ENCODE peak calls at places on chromosome 3, in nine cellular contexts. W is HepG2, J is uterus, Z is ovary, Y is esophagus muscularis mucosa, R is A549, M is breast epithelium, X is body of pancreas, T is GM12891. L is an unnamed sample.

GRCh38 chr3:105829879-105830622 is 38.8 kb downstream of the CBLB start:
- DNase-seq in R (no peak), W (no peak), Y (no peak), J (no peak), Z (no peak), M (no peak), X (no peak), T (no peak), L (no peak)

GRCh38 chr3:41159581-41160189 is 39.6 kb upstream of the CTNNB1 start:
- DNase-seq in Z (no peak), R (no peak), W (no peak), M (no peak), X (no peak), Y (no peak), T (no peak), J (no peak), L (no peak)

GRCh38 chr3:133703915-133704314 is 42.2 kb upstream of the TOPBP1 start:
- DNase-seq in Y (no peak), X (no peak), T (no peak), J (no peak), Z (no peak), R (no peak), M (no peak), W (peak), L (no peak)

GRCh38 chr3:156299569-156299968 is 179.2 kb downstream of the KCNAB1 start:
- DNase-seq in R (no peak), T (no peak), J (no peak), X (no peak), Z (no peak), W (no peak), Y (no peak), M (no peak), L (no peak)

GRCh38 chr3:172675371-172676193 is 35.3 kb downstream of the NCEH1 start:
- DNase-seq in W (peak), M (no peak), T (no peak), J (no peak), X (no peak), Z (no peak), Y (no peak), R (no peak), L (no peak)

GRCh38 chr3:150384517-150385212 is 23.4 kb upstream of the TSC22D2 start:
- DNase-seq in W (peak), J (no peak), X (peak), T (no peak), Z (no peak), Y (no peak), R (no peak), M (no peak), L (no peak)

GRCh38 chr3:121758727-121759450 is 9.3 kb upstream of the GOLGB1 start:
- DNase-seq in Z (no peak), Y (no peak), X (no peak), T (no peak), W (no peak), M (no peak), R (no peak), J (no peak), L (no peak)

GRCh38 chr3:133722935-133723334 is 23.3 kb upstream of the TF start:
- DNase-seq in R (no peak), W (no peak), Y (no peak), X (no peak), J (no peak), T (no peak), Z (no peak), M (no peak), L (no peak)

GRCh38 chr3:23283625-23284024 is 80.5 kb downstream of the UBE2E2 start:
- DNase-seq in J (no peak), R (no peak), W (no peak), Y (no peak), X (no peak), M (no peak), Z (no peak), T (no peak), L (no peak)

GRCh38 chr3:16978234-16978920 is 93.6 kb downstream of the PLCL2 start:
- DNase-seq in Y (no peak), W (no peak), X (no peak), T (no peak), M (no peak), R (no peak), J (no peak), Z (no peak), L (no peak)

GRCh38 chr3:48301814-48302194 is 31.7 kb downstream of the SPINK8 start:
- DNase-seq in T (peak), X (peak), R (peak), W (peak), Z (peak), Y (no peak), M (peak), J (no peak), L (peak)

GRCh38 chr3:60294181-60294580 is 957.1 kb downstream of the FHIT start:
- DNase-seq in X (no peak), J (no peak), M (no peak), Z (no peak), R (no peak), T (no peak), Y (no peak), W (no peak), L (no peak)

GRCh38 chr3:16124636-16125035 is 49.8 kb upstream of the GALNT15 start:
- DNase-seq in T (no peak), Y (no peak), R (no peak), W (no peak), M (no peak), J (no peak), Z (no peak), X (no peak), L (peak)

GRCh38 chr3:197520311-197521276 is 35.2 kb downstream of the BDH1 start:
- DNase-seq in J (no peak), Z (no peak), Y (no peak), X (peak), M (no peak), R (peak), T (no peak), W (peak), L (peak)

GRCh38 chr3:169604568-169604967 is 58.9 kb downstream of the MECOM start:
- DNase-seq in X (no peak), T (no peak), R (no peak), Z (no peak), J (no peak), M (no peak), Y (no peak), W (no peak), L (no peak)

GRCh38 chr3:52532517-52532837 is 1.2 kb downstream of the NT5DC2 start:
- DNase-seq in T (peak), Z (peak), Y (no peak), R (no peak), M (no peak), X (peak), J (peak), W (peak), L (peak)

GRCh38 chr3:157667493-157667892 is 164.3 kb upstream of the VEPH1 start:
- DNase-seq in Y (no peak), J (no peak), Z (no peak), M (no peak), X (no peak), R (no peak), W (no peak), T (no peak), L (no peak)

GRCh38 chr3:192802957-192803899 is 75.9 kb upstream of the FGF12 start:
- DNase-seq in R (peak), J (no peak), W (peak), M (no peak), Z (no peak), T (no peak), Y (no peak), X (no peak), L (no peak)

GRCh38 chr3:171561601-171562323 is 101.6 kb upstream of the TNIK start:
- DNase-seq in R (no peak), Z (no peak), X (no peak), W (no peak), Y (no peak), M (no peak), J (no peak), T (no peak), L (no peak)

GRCh38 chr3:194577985-194578905 is 55.0 kb downstream of the TMEM44 start:
- DNase-seq in X (peak), W (peak), Y (no peak), M (no peak), R (peak), J (no peak), Z (no peak), T (no peak), L (peak)

GRCh38 chr3:114451561-114452018 is 157.8 kb downstream of the TIGIT start:
- DNase-seq in M (peak), Y (no peak), Z (peak), R (no peak), X (peak), J (no peak), T (no peak), W (peak), L (no peak)

GRCh38 chr3:13712682-13713180 is 163.8 kb downstream of the FBLN2 start:
- DNase-seq in Z (no peak), X (no peak), R (no peak), Y (peak), J (peak), M (peak), T (no peak), W (no peak), L (no peak)

GRCh38 chr3:148884261-148884660 is 19.2 kb downstream of the CPA3 start:
- DNase-seq in T (no peak), M (no peak), W (no peak), Z (no peak), R (no peak), X (no peak), J (no peak), Y (no peak), L (no peak)

GRCh38 chr3:196969001-196969659 is 497 bp upstream of the PIGZ start:
- DNase-seq in Z (no peak), J (no peak), Y (no peak), T (peak), R (no peak), X (no peak), M (no peak), W (no peak), L (peak)

GRCh38 chr3:114333180-114333922 is 39.5 kb downstream of the TIGIT start:
- DNase-seq in M (no peak), W (no peak), Z (no peak), R (no peak), Y (no peak), T (no peak), X (no peak), J (no peak), L (no peak)

GRCh38 chr3:176741648-176742047 is 455.6 kb downstream of the TBL1XR1 start:
- DNase-seq in R (no peak), T (no peak), W (no peak), X (no peak), J (no peak), Z (no peak), M (no peak), Y (no peak), L (no peak)

GRCh38 chr3:180408654-180409053 is 193.3 kb upstream of the TTC14 start:
- DNase-seq in X (no peak), Z (no peak), T (no peak), Y (no peak), J (no peak), W (no peak), R (no peak), M (no peak), L (no peak)

GRCh38 chr3:156353535-156353934 is 201.4 kb downstream of the SSR3 start:
- DNase-seq in Z (no peak), M (no peak), J (no peak), X (no peak), T (no peak), W (no peak), R (no peak), Y (no peak), L (peak)

GRCh38 chr3:106206165-106206564 is 337.4 kb upstream of the CBLB start:
- DNase-seq in R (no peak), T (peak), Y (no peak), Z (no peak), X (no peak), W (no peak), M (no peak), J (no peak), L (no peak)

GRCh38 chr3:132242095-132242494 is 75.1 kb upstream of the ACP3 start:
- DNase-seq in Z (no peak), Y (no peak), T (no peak), W (no peak), X (no peak), J (no peak), R (no peak), M (no peak), L (no peak)

GRCh38 chr3:32797776-32798175 is 20.0 kb upstream of the TRIM71 start:
- DNase-seq in T (no peak), X (no peak), R (no peak), Z (no peak), W (no peak), J (no peak), Y (no peak), M (no peak), L (no peak)

GRCh38 chr3:86988235-86988634 is 2.7 kb downstream of the VGLL3 start:
- DNase-seq in Y (no peak), T (no peak), J (no peak), Z (no peak), M (no peak), X (no peak), W (no peak), R (no peak), L (no peak)

GRCh38 chr3:138912237-138912636 is 34.7 kb downstream of the FOXL2 start:
- DNase-seq in M (no peak), Y (no peak), W (no peak), J (no peak), X (no peak), Z (no peak), T (no peak), R (no peak), L (no peak)

GRCh38 chr3:12969487-12969886 is 103.7 kb downstream of the IQSEC1 start:
- DNase-seq in Y (no peak), M (no peak), T (no peak), W (no peak), R (no peak), Z (no peak), X (no peak), J (no peak), L (no peak)

GRCh38 chr3:184155644-184156521 is 706 bp downstream of the DVL3 start:
- DNase-seq in Y (no peak), W (peak), T (no peak), M (no peak), J (no peak), X (peak), R (no peak), Z (no peak), L (peak)

GRCh38 chr3:184157206-184157605 is 2.0 kb downstream of the DVL3 start:
- DNase-seq in M (no peak), R (no peak), X (no peak), Z (peak), J (no peak), T (no peak), Y (no peak), W (no peak), L (no peak)

GRCh38 chr3:184158394-184158793 is 3.2 kb downstream of the DVL3 start:
- DNase-seq in T (no peak), Z (peak), M (no peak), J (no peak), X (no peak), W (no peak), R (no peak), Y (no peak), L (no peak)

GRCh38 chr3:184156522-184156955 is 1.4 kb downstream of the DVL3 start:
- DNase-seq in M (no peak), J (peak), Y (no peak), Z (peak), W (peak), R (no peak), X (peak), T (no peak), L (peak)

DNA sequence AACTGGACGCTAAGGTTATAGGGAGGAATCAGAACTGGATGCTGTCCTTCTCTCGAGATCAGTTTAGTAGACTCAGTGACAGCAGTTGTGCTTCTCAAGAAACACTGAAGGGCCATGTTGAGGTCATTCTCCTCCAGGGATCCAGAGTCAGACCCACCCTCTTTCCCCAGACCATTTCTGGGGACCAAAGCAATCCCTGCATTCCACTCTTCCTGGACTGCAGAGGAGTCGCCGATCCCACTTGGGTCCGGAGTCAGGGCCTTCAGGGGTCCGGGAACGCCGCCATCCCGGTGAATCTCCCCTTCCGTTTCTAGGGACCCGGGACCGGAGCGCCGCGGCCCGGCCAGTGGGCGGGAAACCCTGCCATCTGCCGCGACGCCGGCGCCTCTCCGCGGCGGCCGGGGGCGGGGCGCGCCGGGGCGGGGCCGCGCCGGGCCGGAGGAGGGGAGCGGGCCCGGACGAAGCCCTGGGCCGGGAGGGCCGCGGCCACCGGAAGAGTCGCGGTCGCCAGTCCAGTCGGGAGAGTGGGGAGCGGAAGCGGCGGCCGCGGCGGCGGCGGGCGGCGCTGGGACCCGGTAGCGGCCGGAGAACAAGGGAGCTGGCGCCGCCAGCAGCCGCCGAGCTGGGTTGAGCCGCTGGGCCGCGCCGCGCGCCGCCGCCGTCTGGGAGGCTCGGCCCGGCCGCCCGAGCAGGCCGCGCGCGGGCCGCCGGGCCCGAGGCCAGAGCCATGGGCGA is at the start of gene DVL3:
- DNase-seq in X (peak), J (peak), Z (peak), M (peak), W (peak), Y (no peak), T (peak), R (peak), L (peak)
- TF ChIP-seq POLR2A in X (peak), J (peak), Z (no peak), M (no peak), W (peak), Y (no peak), T (no peak), R (peak), L (peak)

GRCh38 chr3:141401095-141401494 is 32.8 kb downstream of the ZBTB38 start:
- DNase-seq in Y (no peak), X (no peak), W (no peak), T (no peak), R (no peak), J (no peak), M (no peak), Z (no peak), L (no peak)

GRCh38 chr3:141403576-141403975 is 35.3 kb downstream of the ZBTB38 start:
- DNase-seq in W (no peak), R (no peak), Z (no peak), Y (no peak), X (no peak), J (no peak), M (no peak), T (no peak), L (no peak)

GRCh38 chr3:141399200-141399599 is 30.9 kb downstream of the ZBTB38 start:
- DNase-seq in R (no peak), M (no peak), Y (no peak), J (no peak), W (no peak), Z (no peak), X (no peak), T (no peak), L (no peak)

GRCh38 chr3:141402476-141403171 is 34.3 kb downstream of the ZBTB38 start:
- DNase-seq in Z (peak), T (no peak), Y (no peak), M (peak), X (peak), R (peak), W (peak), J (peak), L (no peak)

GRCh38 chr3:141401584-141402475 is 33.5 kb downstream of the ZBTB38 start:
- DNase-seq in Y (no peak), J (peak), M (no peak), W (no peak), Z (peak), X (peak), R (peak), T (peak), L (peak)
- TF ChIP-seq POLR2A in Y (no peak), J (no peak), M (no peak), W (peak), Z (no peak), X (peak), R (peak), T (no peak), L (peak)

DNA sequence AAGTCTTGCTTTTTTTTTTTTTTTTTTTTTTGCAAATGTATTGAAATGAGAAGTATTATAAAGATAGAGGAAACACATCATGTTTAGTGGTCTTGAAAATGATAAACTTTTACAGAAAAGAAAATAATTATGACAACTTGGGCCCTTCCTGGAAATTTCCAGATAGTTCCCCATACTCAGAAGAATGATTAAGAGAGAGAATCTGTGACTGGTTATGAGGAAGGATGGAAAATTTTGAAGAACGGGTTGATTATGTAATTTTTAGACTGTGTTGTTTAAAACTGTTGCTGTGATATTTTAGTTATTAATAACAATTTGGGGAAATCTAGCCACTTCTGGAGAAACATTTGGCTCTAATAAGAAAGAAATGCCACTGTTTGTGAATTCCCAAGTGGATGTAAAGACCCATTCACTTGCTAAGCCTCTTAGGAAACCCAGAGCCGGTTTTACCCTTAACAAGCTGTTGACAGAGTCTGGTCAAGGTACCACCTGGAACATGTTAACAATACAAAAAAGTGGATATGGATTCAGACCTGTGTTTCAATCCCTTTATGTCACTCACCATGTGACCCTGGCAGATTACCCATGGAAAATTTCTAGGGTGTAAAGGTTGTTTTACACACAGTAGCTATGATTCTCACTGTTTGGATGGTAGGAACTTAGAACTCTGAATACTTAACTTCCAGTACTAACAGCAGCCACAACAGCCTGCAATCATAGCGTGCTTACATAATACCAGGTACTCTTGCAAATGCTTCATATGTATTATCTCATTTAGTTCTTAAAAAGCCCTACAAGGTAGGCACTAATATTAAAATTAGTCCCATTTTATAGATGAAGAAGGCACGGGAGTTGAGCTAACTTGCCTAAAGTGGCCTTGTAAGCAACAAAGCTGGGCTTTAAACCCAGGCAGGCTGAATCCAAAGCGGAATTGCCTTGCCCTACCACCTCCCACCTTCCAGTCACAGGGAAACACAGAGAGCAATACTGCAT is 32.0 kb downstream of the ZBTB38 start:
- DNase-seq in R (no peak), W (peak), Z (no peak), J (no peak), M (no peak), Y (no peak), T (no peak), X (peak), L (no peak)
- TF ChIP-seq POLR2A in R (no peak), W (no peak), Z (peak), J (no peak), M (no peak), Y (no peak), T (no peak), X (peak), L (no peak)

GRCh38 chr3:28008235-28008634 is 233.2 kb upstream of the CMC1 start:
- DNase-seq in J (no peak), W (no peak), X (no peak), Y (no peak), R (no peak), Z (no peak), T (no peak), M (no peak), L (no peak)
- TF ChIP-seq POLR2A in J (no peak), W (no peak), X (no peak), Y (no peak), R (no peak), Z (no peak), T (no peak), M (no peak), L (no peak)

L was measured in H54.